ENCODE peak calls at places on chromosomes 11 and 22, in six cellular contexts. One of them, this sample, is unnamed.

GRCh38 chr11:126604461-126604860 is 249.0 kb downstream of the ST3GAL4 start:
- DNase-seq in stimulated activated CD4-positive, alpha-beta T cell treated with anti-CD3 and anti-CD28 coated beads, Interleukin-1b, Interleukin-23, amount 100 ng/mL, for 4 hours: no peak
- DNase-seq in mucosa of descending colon: no peak
- DNase-seq in omental fat pad: no peak
- DNase-seq in NCI-H2029: no peak
- DNase-seq in GF-D8: no peak
- DNase-seq in this sample: no peak

GRCh38 chr11:80054582-80055165 is 613.8 kb upstream of the TENM4 start:
- DNase-seq in stimulated activated CD4-positive, alpha-beta T cell treated with anti-CD3 and anti-CD28 coated beads, Interleukin-1b, Interleukin-23, amount 100 ng/mL, for 4 hours: no peak
- DNase-seq in omental fat pad: no peak
- DNase-seq in GF-D8: no peak
- DNase-seq in NCI-H2029: no peak
- DNase-seq in mucosa of descending colon: no peak
- DNase-seq in this sample: no peak

GRCh38 chr11:1879941-1880720 is 11.6 kb downstream of the PRR33 start:
- DNase-seq in stimulated activated CD4-positive, alpha-beta T cell treated with anti-CD3 and anti-CD28 coated beads, Interleukin-1b, Interleukin-23, amount 100 ng/mL, for 4 hours: no peak
- DNase-seq in omental fat pad: no peak
- DNase-seq in NCI-H2029: no peak
- DNase-seq in GF-D8: no peak
- DNase-seq in mucosa of descending colon: peak
- DNase-seq in this sample: no peak

GRCh38 chr22:49040754-49041467 is 786.8 kb downstream of the BRD1 start:
- DNase-seq in stimulated activated CD4-positive, alpha-beta T cell treated with anti-CD3 and anti-CD28 coated beads, Interleukin-1b, Interleukin-23, amount 100 ng/mL, for 4 hours: no peak
- DNase-seq in mucosa of descending colon: no peak
- DNase-seq in omental fat pad: no peak
- DNase-seq in GF-D8: no peak
- DNase-seq in NCI-H2029: no peak
- DNase-seq in this sample: no peak

GRCh38 chr11:112962854-112963367 is 1.7 kb downstream of the NCAM1 start:
- DNase-seq in omental fat pad: no peak
- DNase-seq in mucosa of descending colon: peak
- DNase-seq in NCI-H2029: peak
- DNase-seq in stimulated activated CD4-positive, alpha-beta T cell treated with anti-CD3 and anti-CD28 coated beads, Interleukin-1b, Interleukin-23, amount 100 ng/mL, for 4 hours: no peak
- DNase-seq in GF-D8: no peak
- DNase-seq in this sample: no peak

GRCh38 chr11:73582636-73583035 is 15.3 kb downstream of the FAM168A start:
- DNase-seq in mucosa of descending colon: no peak
- DNase-seq in GF-D8: no peak
- DNase-seq in NCI-H2029: no peak
- DNase-seq in stimulated activated CD4-positive, alpha-beta T cell treated with anti-CD3 and anti-CD28 coated beads, Interleukin-1b, Interleukin-23, amount 100 ng/mL, for 4 hours: no peak
- DNase-seq in omental fat pad: no peak
- DNase-seq in this sample: no peak

GRCh38 chr11:32231909-32232493 is 141.1 kb downstream of the RCN1 start:
- DNase-seq in mucosa of descending colon: no peak
- DNase-seq in GF-D8: no peak
- DNase-seq in stimulated activated CD4-positive, alpha-beta T cell treated with anti-CD3 and anti-CD28 coated beads, Interleukin-1b, Interleukin-23, amount 100 ng/mL, for 4 hours: no peak
- DNase-seq in NCI-H2029: no peak
- DNase-seq in omental fat pad: no peak
- DNase-seq in this sample: no peak

GRCh38 chr11:94837317-94837716 is 69.2 kb downstream of the AMOTL1 start:
- DNase-seq in mucosa of descending colon: no peak
- DNase-seq in GF-D8: no peak
- DNase-seq in stimulated activated CD4-positive, alpha-beta T cell treated with anti-CD3 and anti-CD28 coated beads, Interleukin-1b, Interleukin-23, amount 100 ng/mL, for 4 hours: no peak
- DNase-seq in omental fat pad: no peak
- DNase-seq in NCI-H2029: no peak
- DNase-seq in this sample: no peak

GRCh38 chr22:27238935-27239510 is 562.5 kb downstream of the MN1 start:
- DNase-seq in omental fat pad: peak
- DNase-seq in stimulated activated CD4-positive, alpha-beta T cell treated with anti-CD3 and anti-CD28 coated beads, Interleukin-1b, Interleukin-23, amount 100 ng/mL, for 4 hours: no peak
- DNase-seq in mucosa of descending colon: peak
- DNase-seq in GF-D8: no peak
- DNase-seq in NCI-H2029: peak
- DNase-seq in this sample: peak